ENCODE peak calls at places on chromosomes 12 and 14, in five cellular contexts. A is uterus, W is H1, B is GM12878, U is A549. D is an unnamed sample.

GRCh38 chr12:80553316-80553715 is 109.3 kb downstream of the PTPRQ start:
- DNase-seq in A (no peak), W (no peak), B (no peak), U (peak; percentile 9), D (peak; percentile 21)

GRCh38 chr12:122963928-122964240 is 2.4 kb downstream of the ABCB9 start:
- DNase-seq in A (no peak), W (no peak), B (no peak), U (no peak), D (no peak)

GRCh38 chr14:22847661-22848341 is 11.4 kb downstream of the MMP14 start:
- DNase-seq in A (peak; percentile 42), W (no peak), B (no peak), U (no peak), D (no peak)

GRCh38 chr12:92363295-92364146 is 217.9 kb upstream of the BTG1 start:
- DNase-seq in A (peak; percentile 30), W (no peak), B (peak; percentile 96), U (no peak), D (no peak)

GRCh38 chr12:30450872-30451271 is 244.8 kb downstream of the IPO8 start:
- DNase-seq in A (no peak), W (no peak), B (no peak), U (no peak), D (no peak)

GRCh38 chr12:107349008-107349747 is 255.8 kb upstream of the CRY1 start:
- DNase-seq in A (no peak), W (no peak), B (no peak), U (peak; percentile 82), D (peak; percentile 53)

GRCh38 chr14:83217492-83217891 is 1683.8 kb upstream of the SEL1L start:
- DNase-seq in A (no peak), W (no peak), B (no peak), U (no peak), D (no peak)

GRCh38 chr12:67590122-67590795 is 58.3 kb upstream of the DYRK2 start:
- DNase-seq in A (no peak), W (no peak), B (no peak), U (no peak), D (no peak)

GRCh38 chr14:57833304-57833703 is 32.6 kb downstream of the SLC35F4 start:
- DNase-seq in A (peak; percentile 77), W (no peak), B (no peak), U (peak; percentile 41), D (peak; percentile 30)

GRCh38 chr12:38544357-38545066 is 227.9 kb downstream of the ALG10B start:
- DNase-seq in A (no peak), W (no peak), B (no peak), U (no peak), D (no peak)

GRCh38 chr12:70885952-70886351 is 34.6 kb downstream of the PTPRR start:
- DNase-seq in A (no peak), W (no peak), B (no peak), U (no peak), D (no peak)

GRCh38 chr12:49294086-49294803 is 702 bp upstream of the PRPH start:
- DNase-seq in A (no peak), W (no peak), B (no peak), U (no peak), D (no peak)

GRCh38 chr14:66105819-66106218 is 380.4 kb upstream of the CCDC196 start:
- DNase-seq in A (no peak), W (no peak), B (no peak), U (no peak), D (peak; percentile 30)

GRCh38 chr12:127108360-127109215 is 1158.4 kb upstream of the TMEM132C start:
- DNase-seq in A (no peak), W (no peak), B (no peak), U (peak; percentile 73), D (peak; percentile 45)

GRCh38 chr12:81360916-81361315 is 283.0 kb downstream of the ACSS3 start:
- DNase-seq in A (no peak), W (no peak), B (no peak), U (no peak), D (no peak)

GRCh38 chr12:74890237-74890599 is 319.4 kb downstream of the KCNC2 start:
- DNase-seq in A (no peak), W (no peak), B (no peak), U (peak; percentile 49), D (peak; percentile 13)

GRCh38 chr14:58944226-58944769 is 244.2 kb upstream of the DAAM1 start:
- DNase-seq in A (no peak), W (no peak), B (no peak), U (no peak), D (no peak)

GRCh38 chr14:30034049-30034635 is 106.5 kb upstream of the PRKD1 start:
- DNase-seq in A (no peak), W (peak; percentile 15), B (no peak), U (no peak), D (no peak)

GRCh38 chr12:122195405-122195804 is 8.1 kb upstream of the B3GNT4 start:
- DNase-seq in A (no peak), W (no peak), B (no peak), U (no peak), D (no peak)

GRCh38 chr12:32548691-32549412 is 130.2 kb upstream of the DNM1L start:
- DNase-seq in A (peak; percentile 20), W (no peak), B (no peak), U (no peak), D (peak; percentile 7)

GRCh38 chr14:80310950-80311349 is 99.6 kb upstream of the DIO2 start:
- DNase-seq in A (no peak), W (no peak), B (no peak), U (no peak), D (no peak)

GRCh38 chr12:991350-992278 is 591 bp downstream of the ERC1 start:
- DNase-seq in A (peak; percentile 52), W (no peak), B (no peak), U (peak; percentile 77), D (peak; percentile 51)

GRCh38 chr12:119486599-119487154 is 106.9 kb upstream of the TMEM233 start:
- DNase-seq in A (no peak), W (no peak), B (no peak), U (no peak), D (no peak)

GRCh38 chr14:77869350-77869749 is 69.4 kb downstream of the ADCK1 start:
- DNase-seq in A (no peak), W (no peak), B (no peak), U (no peak), D (no peak)

GRCh38 chr12:19236656-19237055 is 107.1 kb downstream of the PLEKHA5 start:
- DNase-seq in A (no peak), W (no peak), B (no peak), U (no peak), D (no peak)

GRCh38 chr14:55271572-55272414 is 572 bp downstream of the FBXO34 start:
- DNase-seq in A (peak; percentile 64), W (no peak), B (no peak), U (peak; percentile 98), D (peak; percentile 71)

GRCh38 chr14:55274144-55274543 is 2.9 kb downstream of the FBXO34 start:
- DNase-seq in A (no peak), W (no peak), B (no peak), U (no peak), D (no peak)

GRCh38 chr14:55272922-55273321 is 1.7 kb downstream of the FBXO34 start:
- DNase-seq in A (no peak), W (no peak), B (no peak), U (no peak), D (no peak)

GRCh38 chr14:55272415-55272786 is 1.2 kb downstream of the FBXO34 start:
- DNase-seq in A (no peak), W (no peak), B (no peak), U (no peak), D (no peak)

DNA sequence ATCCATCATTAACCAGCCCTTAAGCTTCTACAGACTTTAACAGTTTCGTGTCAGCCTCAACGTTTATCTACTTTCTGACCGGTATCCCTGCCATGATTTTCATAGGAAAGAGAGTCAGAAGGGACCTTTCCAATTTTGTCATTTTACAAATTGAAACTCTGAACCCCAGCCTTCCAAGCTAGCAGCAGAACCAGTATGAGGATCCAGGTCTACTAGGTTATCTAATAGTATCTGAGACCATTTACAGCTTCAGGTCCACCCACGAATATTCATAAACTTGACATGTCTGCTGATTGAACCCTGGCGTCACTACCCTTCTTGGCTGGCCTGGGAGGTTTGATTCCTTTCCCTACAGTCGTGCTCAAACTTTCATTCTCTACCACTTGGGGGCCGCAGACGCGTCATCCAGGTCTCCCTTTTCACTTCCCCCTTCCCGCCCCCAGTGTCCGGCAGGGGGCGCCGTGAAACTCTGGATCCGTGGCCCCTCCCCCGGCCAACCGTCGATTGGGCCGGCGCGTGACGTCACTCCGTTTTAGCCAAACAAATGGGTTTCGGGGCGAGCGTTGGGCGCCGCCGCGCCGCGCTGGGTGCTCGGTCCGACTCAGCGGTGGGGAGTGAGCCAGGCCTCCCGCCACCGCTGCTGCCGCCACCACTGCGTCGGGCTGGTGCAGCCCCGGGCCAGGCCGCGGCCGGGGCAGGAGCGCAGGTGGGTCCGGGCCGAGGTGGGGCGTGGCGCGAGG is at the start of gene FBXO34:
- DNase-seq in A (peak; percentile 99), W (peak; percentile 85), B (peak; percentile 87), U (peak; percentile 89), D (peak; percentile 65)
- TF ChIP-seq POLR2A in A (peak; percentile 98), W (peak; percentile 82), B (peak; percentile 86), U (peak; percentile 94), D (peak; percentile 77)

GRCh38 chr12:12612403-12612802 is 727 bp downstream of the CREBL2 start:
- DNase-seq in A (no peak), W (no peak), B (no peak), U (peak; percentile 31), D (peak; percentile 49)
- TF ChIP-seq POLR2A in A (no peak), W (no peak), B (no peak), U (no peak), D (no peak)

GRCh38 chr14:67674480-67675218 is at the start of gene VTI1B:
- DNase-seq in A (peak; percentile 60), W (no peak), B (no peak), U (peak; percentile 74), D (peak; percentile 47)
- TF ChIP-seq POLR2A in A (peak; percentile 62), W (peak; percentile 83), B (peak; percentile 94), U (peak; percentile 58), D (peak; percentile 36)

DNA sequence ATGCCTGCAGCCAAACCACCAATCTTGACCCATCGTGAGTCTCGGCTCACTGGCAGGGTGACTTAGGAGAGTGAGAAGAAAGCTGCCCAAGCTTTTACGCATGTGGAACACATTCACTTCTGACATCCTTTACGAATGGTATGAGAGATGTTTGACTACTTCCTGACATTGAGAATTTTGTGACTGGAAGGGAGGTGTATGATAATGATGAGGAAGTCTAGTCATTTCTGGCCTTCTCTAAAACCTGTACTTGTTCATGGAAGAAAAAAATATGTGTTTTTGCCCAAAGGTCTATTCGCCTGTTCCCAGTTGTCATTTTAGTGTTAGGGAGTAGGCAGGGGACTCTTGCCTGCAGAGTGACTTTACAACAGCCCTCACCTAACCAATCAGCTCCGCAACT is 227.2 kb upstream of the ATP2B1 start:
- DNase-seq in A (no peak), W (no peak), B (peak; percentile 42), U (no peak), D (no peak)
- TF ChIP-seq POLR2A in A (no peak), W (no peak), B (no peak), U (no peak), D (no peak)